ENCODE peak calls at places on chromosomes 1 and 21, in five cellular contexts. T is HepG2, U is left lung, A is MM.1S, B is K562. W is an unnamed sample.

GRCh38 chr1:37037675-37038074 is 3.4 kb upstream of the GRIK3 start:
- DNase-seq in A (no peak), B (no peak), T (no peak), U (no peak), W (peak)

GRCh38 chr1:222404710-222405109 is 143.2 kb downstream of the HHIPL2 start:
- DNase-seq in U (no peak), A (peak), B (no peak), T (no peak), W (no peak)

GRCh38 chr1:248906741-248907661 is 966 bp downstream of the PGBD2 start:
- DNase-seq in A (no peak), B (no peak), T (peak), U (no peak), W (no peak)

GRCh38 chr1:228781161-228781771 is 46.0 kb downstream of the RHOU start:
- DNase-seq in T (no peak), A (no peak), U (no peak), B (no peak), W (no peak)

GRCh38 chr1:91635763-91636162 is 135.1 kb downstream of the CDC7 start:
- DNase-seq in U (no peak), A (no peak), T (no peak), B (no peak), W (no peak)

GRCh38 chr1:25902462-25902861 is 3.8 kb downstream of the STMN1 start:
- DNase-seq in T (no peak), B (no peak), U (no peak), A (no peak), W (no peak)

GRCh38 chr1:41536296-41536695 is 51.8 kb upstream of the EDN2 start:
- DNase-seq in T (no peak), B (no peak), A (no peak), U (no peak), W (no peak)

GRCh38 chr1:164748253-164748899 is 189.4 kb downstream of the PBX1 start:
- DNase-seq in B (peak), A (no peak), T (peak), U (no peak), W (no peak)

GRCh38 chr1:64845831-64846425 is 101.1 kb downstream of the RAVER2 start:
- DNase-seq in U (no peak), T (no peak), A (no peak), B (no peak), W (no peak)

GRCh38 chr1:95642035-95642434 is 408.0 kb downstream of the RWDD3 start:
- DNase-seq in T (no peak), U (no peak), A (no peak), B (no peak), W (no peak)

GRCh38 chr1:149986486-149987296 is 23.8 kb downstream of the OTUD7B start:
- DNase-seq in B (no peak), A (no peak), T (no peak), U (no peak), W (no peak)

GRCh38 chr1:41447995-41448770 is 36.3 kb downstream of the EDN2 start:
- DNase-seq in B (no peak), A (no peak), T (no peak), U (no peak), W (no peak)

GRCh38 chr1:43373034-43373940 is 5.5 kb upstream of the ELOVL1 start:
- DNase-seq in B (no peak), A (no peak), T (no peak), U (no peak), W (peak)
- H3K27ac ChIP-seq in B (no peak), A (no peak), T (no peak), U (peak), W (peak)

GRCh38 chr1:77833521-77834100 is 54.2 kb downstream of the MIGA1 start:
- DNase-seq in T (no peak), B (peak), U (no peak), A (no peak), W (no peak)
- H3K27ac ChIP-seq in T (no peak), B (no peak), U (peak), A (no peak), W (no peak)

DNA sequence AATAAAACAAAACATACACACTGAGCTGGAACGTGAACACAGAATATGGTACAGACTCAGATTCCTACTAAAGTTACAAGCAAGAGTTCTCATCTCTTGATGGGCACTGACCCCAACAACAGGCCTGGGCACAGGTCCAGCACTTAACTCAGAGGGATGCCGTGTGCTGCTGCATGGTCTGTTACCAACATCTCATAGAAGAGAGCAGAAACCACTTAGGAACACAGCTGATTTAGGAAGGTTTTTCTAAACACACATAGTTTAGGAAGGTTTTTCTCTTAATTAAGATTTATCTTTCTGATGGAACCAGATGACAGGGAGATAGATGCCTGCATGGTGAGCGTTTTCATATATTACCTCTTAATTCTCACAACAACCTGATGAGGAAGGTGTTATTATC is 1.5 kb downstream of the GCLM start:
- DNase-seq in U (no peak), T (peak), A (no peak), B (peak), W (no peak)
- H3K27ac ChIP-seq in U (no peak), T (peak), A (no peak), B (peak), W (no peak)

GRCh38 chr21:44732263-44732662 is 20.9 kb upstream of the TSPEAR start:
- DNase-seq in A (no peak), T (no peak), U (no peak), B (no peak), W (no peak)

GRCh38 chr21:44732956-44733355 is 21.6 kb upstream of the TSPEAR start:
- DNase-seq in A (no peak), U (no peak), B (no peak), T (no peak), W (no peak)

GRCh38 chr21:44729336-44730027 is 18.1 kb upstream of the TSPEAR start:
- DNase-seq in T (no peak), A (no peak), B (no peak), U (no peak), W (no peak)

GRCh38 chr21:44730028-44730395 is 18.6 kb upstream of the TSPEAR start:
- DNase-seq in U (no peak), T (no peak), A (no peak), B (no peak), W (no peak)

DNA sequence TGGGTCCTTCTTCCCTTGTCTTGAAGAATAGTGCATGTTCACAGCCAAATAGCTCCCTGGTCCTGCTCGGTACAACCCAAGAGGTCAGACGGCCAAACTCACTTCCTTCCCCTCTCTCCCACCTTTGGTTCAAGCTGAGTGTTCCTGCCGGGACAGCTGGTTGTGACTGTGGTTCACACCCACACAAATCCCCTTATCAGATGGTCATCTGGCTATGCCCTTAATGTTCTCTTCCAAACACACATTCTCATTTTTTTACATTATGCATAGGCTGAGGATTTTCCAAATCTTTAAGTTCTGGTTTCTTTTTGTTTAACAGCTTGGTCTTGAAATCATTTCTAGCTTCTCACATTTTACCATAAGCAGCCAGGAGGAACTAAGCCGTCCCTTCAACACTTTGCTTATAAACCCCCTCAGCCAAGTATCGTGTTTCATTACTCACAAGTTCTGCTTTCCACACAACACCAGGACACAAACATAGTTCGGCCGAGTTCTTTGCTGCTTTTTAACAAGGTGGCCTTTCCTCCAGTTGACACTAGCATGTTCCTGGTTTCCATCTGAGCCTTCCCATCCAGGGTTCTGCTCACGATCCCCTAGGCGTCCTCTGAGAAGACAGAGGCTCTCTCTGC is 19.7 kb upstream of the TSPEAR start:
- DNase-seq in U (no peak), A (no peak), B (peak), T (no peak), W (no peak)
- H3K27ac ChIP-seq in U (no peak), A (no peak), B (no peak), T (no peak), W (no peak)

GRCh38 chr1:211647666-211648065 is 27.8 kb downstream of the NEK2 start:
- DNase-seq in U (no peak), B (no peak), T (no peak), A (no peak), W (no peak)
- H3K27ac ChIP-seq in U (no peak), B (no peak), T (no peak), A (no peak), W (no peak)

DNA sequence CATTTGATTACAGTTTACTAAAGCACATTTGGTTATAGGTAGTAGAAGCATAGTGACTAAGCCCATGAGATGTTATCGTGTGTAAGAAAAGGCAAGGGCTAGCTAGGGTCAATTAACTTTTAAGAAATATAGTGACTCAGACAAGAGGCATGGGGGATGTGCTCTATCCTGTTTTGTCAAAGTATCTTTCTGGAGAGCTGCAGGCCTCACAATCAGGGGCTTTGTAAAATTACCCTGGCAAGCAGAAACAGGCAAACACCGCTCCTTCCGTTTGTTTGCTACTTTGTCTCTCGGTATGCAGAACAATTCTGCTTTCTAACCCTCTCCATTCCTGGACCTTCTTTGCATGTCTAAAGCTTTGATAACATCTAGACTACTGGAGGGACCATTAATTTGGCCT is 26.0 kb upstream of the ZNF697 start:
- DNase-seq in U (no peak), T (peak), B (no peak), A (no peak), W (no peak)
- H3K27ac ChIP-seq in U (no peak), T (no peak), B (no peak), A (no peak), W (no peak)

GRCh38 chr1:21914468-21914867 is 22.6 kb downstream of the HSPG2 start:
- DNase-seq in T (no peak), B (no peak), U (no peak), A (no peak), W (no peak)

GRCh38 chr1:21914880-21915640 is 22.1 kb downstream of the HSPG2 start:
- DNase-seq in U (no peak), A (no peak), B (peak), T (no peak), W (no peak)

GRCh38 chr1:21912038-21912758 is 24.9 kb downstream of the HSPG2 start:
- DNase-seq in T (no peak), B (no peak), U (no peak), A (no peak), W (no peak)

GRCh38 chr1:21913763-21914162 is 23.3 kb downstream of the HSPG2 start:
- DNase-seq in B (no peak), T (no peak), U (no peak), A (no peak), W (no peak)

GRCh38 chr1:21913258-21913657 is 23.9 kb downstream of the HSPG2 start:
- DNase-seq in T (no peak), B (no peak), A (no peak), U (no peak), W (no peak)
- H3K27ac ChIP-seq in T (no peak), B (peak), A (no peak), U (peak), W (no peak)

DNA sequence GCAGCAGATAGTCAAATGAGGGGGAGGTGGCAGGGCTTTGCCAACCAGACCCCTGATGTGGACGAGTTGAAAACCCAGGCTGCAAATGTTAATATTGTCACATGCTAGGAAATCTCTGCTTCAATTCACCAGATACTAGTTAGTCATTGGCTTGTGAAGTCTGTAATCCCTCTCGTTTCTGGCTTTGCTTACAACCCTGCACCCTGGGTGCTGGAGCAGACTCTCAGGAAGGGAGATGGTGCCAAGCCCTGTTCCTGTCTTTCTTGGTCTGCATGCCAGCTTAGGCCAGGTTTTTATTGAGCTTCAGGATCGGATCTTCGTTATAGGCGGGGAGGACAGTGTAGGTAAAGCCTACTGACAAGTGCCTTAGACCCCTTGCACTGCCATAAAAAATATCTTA is 53.3 kb downstream of the MDM4 start:
- DNase-seq in U (no peak), A (no peak), B (no peak), T (no peak), W (no peak)
- H3K27ac ChIP-seq in U (no peak), A (no peak), B (no peak), T (no peak), W (no peak)

DNA sequence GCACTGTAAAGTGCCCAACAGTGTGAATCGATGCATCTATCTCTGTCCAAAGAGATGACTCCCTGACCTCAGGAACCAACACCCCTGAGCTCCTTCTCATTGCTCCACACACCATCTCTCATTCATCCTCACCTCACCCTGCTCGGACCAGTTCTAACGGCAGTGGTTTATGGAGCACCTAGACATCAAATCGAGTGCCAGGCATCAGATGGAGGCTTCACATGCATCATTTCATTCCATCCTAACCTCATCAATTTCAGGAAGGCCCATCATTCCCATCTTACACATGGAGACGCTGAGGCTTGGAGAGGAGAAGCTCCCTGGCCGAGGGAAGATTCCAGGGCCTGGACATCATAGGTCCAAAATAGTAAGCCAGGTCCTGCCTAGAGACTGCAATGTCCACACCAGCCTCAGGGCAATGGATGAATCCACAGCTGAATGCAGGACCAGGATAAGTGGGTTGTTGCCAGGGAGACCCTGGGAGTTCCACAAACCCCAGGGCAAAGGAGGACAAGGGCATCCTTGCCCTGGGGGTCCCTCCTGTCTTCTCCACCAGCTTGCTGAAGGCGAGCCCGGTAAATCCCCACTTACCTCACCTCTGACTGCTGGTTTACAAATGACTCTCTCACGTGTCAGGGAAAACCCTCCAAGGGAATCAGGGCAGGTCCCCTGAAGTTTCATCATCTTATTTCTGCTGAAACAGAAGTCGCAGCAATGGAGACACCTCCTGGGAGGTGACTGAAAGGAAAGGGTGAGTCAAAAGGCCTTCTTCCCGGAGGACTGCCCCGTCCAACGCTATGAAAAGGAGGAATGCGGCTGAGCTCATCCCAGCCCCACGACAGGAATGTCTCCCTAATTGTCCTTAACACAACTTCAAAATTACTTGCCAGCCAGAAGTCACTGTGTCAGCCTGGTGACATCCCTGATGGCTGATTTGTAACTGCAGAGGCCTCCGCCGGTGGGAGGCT is 9.0 kb upstream of the IFFO2 start:
- DNase-seq in T (no peak), U (no peak), B (no peak), A (no peak), W (no peak)
- H3K27ac ChIP-seq in T (no peak), U (no peak), B (no peak), A (no peak), W (no peak)